ENCODE peak calls at places on chromosomes 12 and 14, in four cellular contexts. Q, Z, R and E are unnamed samples.

GRCh38 chr12:10454531-10454930 is 1.4 kb upstream of the KLRC1 start:
- DNase-seq in Q (no peak), Z (no peak), R (peak; percentile 4), E (no peak)

GRCh38 chr12:5166976-5167375 is 123.3 kb downstream of the KCNA5 start:
- DNase-seq in Z (no peak), Q (peak; percentile 13), R (peak; percentile 39), E (no peak)

GRCh38 chr12:117733292-117733805 is 235.4 kb downstream of the KSR2 start:
- DNase-seq in Z (no peak), Q (no peak), R (no peak), E (no peak)

GRCh38 chr14:26606729-26607128 is 8.9 kb upstream of the NOVA1 start:
- DNase-seq in Q (no peak), Z (no peak), R (peak; percentile 11), E (no peak)

GRCh38 chr12:69024907-69025306 is 91.9 kb upstream of the CPM start:
- DNase-seq in Q (no peak), Z (no peak), R (no peak), E (no peak)

GRCh38 chr14:37888234-37888633 is 292.8 kb downstream of the TTC6 start:
- DNase-seq in Z (no peak), R (no peak), Q (no peak), E (no peak)

GRCh38 chr12:121916719-121917118 is 1.7 kb upstream of the CFAP251 start:
- DNase-seq in R (peak; percentile 51), Q (no peak), Z (no peak), E (no peak)

GRCh38 chr14:76500011-76500410 is 124.1 kb downstream of the ESRRB start:
- DNase-seq in R (no peak), Q (peak; percentile 71), Z (no peak), E (no peak)

GRCh38 chr14:55354500-55354899 is 57.1 kb downstream of the ATG14 start:
- DNase-seq in Z (peak; percentile 9), R (peak; percentile 56), Q (peak; percentile 83), E (peak; percentile 56)

GRCh38 chr12:102539651-102540553 is 59.5 kb upstream of the IGF1 start:
- DNase-seq in R (peak; percentile 80), Q (peak; percentile 91), Z (peak; percentile 23), E (no peak)

GRCh38 chr14:74425525-74426201 is 347 bp downstream of the SYNDIG1L start:
- DNase-seq in Z (peak; percentile 78), R (peak; percentile 21), Q (peak; percentile 52), E (peak; percentile 94)

GRCh38 chr12:39505025-39505424 is 62.1 kb upstream of the KIF21A start:
- DNase-seq in Z (no peak), R (no peak), Q (peak; percentile 59), E (no peak)

GRCh38 chr14:38125484-38125912 is 82.2 kb upstream of the SSTR1 start:
- DNase-seq in Z (no peak), Q (no peak), R (no peak), E (no peak)

GRCh38 chr12:47394070-47394469 is 311.8 kb downstream of the RPAP3 start:
- DNase-seq in R (no peak), Z (no peak), Q (peak; percentile 33), E (no peak)

GRCh38 chr14:95229749-95230148 is 72.4 kb upstream of the DICER1 start:
- DNase-seq in Z (no peak), R (no peak), Q (peak; percentile 38), E (no peak)

GRCh38 chr14:102187044-102187443 is 47.3 kb downstream of the WDR20 start:
- DNase-seq in Z (no peak), Q (no peak), R (peak; percentile 87), E (no peak)

GRCh38 chr14:54392131-54392859 is 4.5 kb upstream of the CDKN3 start:
- DNase-seq in Z (no peak), Q (no peak), R (no peak), E (no peak)

GRCh38 chr14:20668969-20669368 is 15.4 kb upstream of the RNASE4 start:
- DNase-seq in Q (no peak), R (no peak), Z (no peak), E (no peak)

GRCh38 chr12:65881965-65882413 is 57.7 kb downstream of the HMGA2 start:
- DNase-seq in Z (no peak), R (no peak), Q (no peak), E (no peak)

GRCh38 chr12:10069099-10069498 is 29.7 kb downstream of the CLEC1A start:
- DNase-seq in R (peak; percentile 83), Z (no peak), Q (no peak), E (no peak)

GRCh38 chr12:111840831-111841230 is 1.2 kb upstream of the MAPKAPK5 start:
- DNase-seq in R (no peak), Q (no peak), Z (no peak), E (no peak)
- H4K8ac ChIP-seq in R (no peak overlapping the region), Q (no peak overlapping the region), Z (no peak overlapping the region), E (no peak overlapping the region)

GRCh38 chr14:92572050-92572449 is 58.5 kb downstream of the RIN3 start:
- DNase-seq in Z (no peak), R (no peak), Q (no peak), E (no peak)
- H3K27ac ChIP-seq in Z (no peak overlapping the region), R (no peak overlapping the region), Q (no peak overlapping the region), E (no peak overlapping the region)

GRCh38 chr12:54420766-54421144 is 1.7 kb upstream of the ITGA5 start:
- DNase-seq in R (peak; percentile 36), Z (no peak), Q (no peak), E (no peak)
- H3K23ac ChIP-seq in R (no peak overlapping the region), Z (no peak overlapping the region), Q (no peak overlapping the region), E (no peak overlapping the region)

GRCh38 chr12:112810235-112810917 is 18.8 kb downstream of the RPH3A start:
- DNase-seq in R (no peak), Q (peak; percentile 19), Z (no peak), E (no peak)

GRCh38 chr12:112806721-112807120 is 15.2 kb downstream of the RPH3A start:
- DNase-seq in R (no peak), Z (no peak), Q (no peak), E (no peak)

GRCh38 chr12:112807452-112807851 is 15.9 kb downstream of the RPH3A start:
- DNase-seq in R (no peak), Z (no peak), Q (no peak), E (no peak)

GRCh38 chr12:112809684-112810083 is 18.1 kb downstream of the RPH3A start:
- DNase-seq in Q (peak; percentile 21), R (no peak), Z (no peak), E (no peak)

GRCh38 chr12:112808176-112808575 is 16.6 kb downstream of the RPH3A start:
- DNase-seq in Z (no peak), Q (no peak), R (no peak), E (no peak)
- H4K8ac ChIP-seq in Z (no peak overlapping the region), Q (no peak overlapping the region), R (no peak overlapping the region), E (no peak overlapping the region)

DNA sequence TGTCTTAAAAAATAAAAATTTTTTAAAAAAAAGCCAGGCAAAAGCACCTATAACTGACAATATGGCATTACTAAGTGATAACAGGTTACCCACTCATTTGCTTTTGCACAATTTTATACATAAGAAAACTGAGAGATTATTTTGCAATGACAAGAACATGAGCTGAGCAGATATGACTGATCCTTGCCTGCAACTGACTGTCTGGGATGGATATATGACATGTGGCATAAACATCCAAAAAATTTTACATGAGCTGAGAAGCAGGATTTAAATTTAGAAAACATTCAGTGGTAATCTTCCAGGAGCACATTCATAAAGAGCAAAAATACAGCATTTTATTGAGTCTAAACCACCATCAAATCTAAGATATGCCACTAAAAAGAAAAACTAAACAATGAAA is 125.3 kb upstream of the TMEM233 start:
- DNase-seq in Q (no peak), Z (no peak), R (no peak), E (no peak)
- H3K27ac ChIP-seq in Q (no peak overlapping the region), Z (no peak overlapping the region), R (no peak overlapping the region), E (no peak overlapping the region)

DNA sequence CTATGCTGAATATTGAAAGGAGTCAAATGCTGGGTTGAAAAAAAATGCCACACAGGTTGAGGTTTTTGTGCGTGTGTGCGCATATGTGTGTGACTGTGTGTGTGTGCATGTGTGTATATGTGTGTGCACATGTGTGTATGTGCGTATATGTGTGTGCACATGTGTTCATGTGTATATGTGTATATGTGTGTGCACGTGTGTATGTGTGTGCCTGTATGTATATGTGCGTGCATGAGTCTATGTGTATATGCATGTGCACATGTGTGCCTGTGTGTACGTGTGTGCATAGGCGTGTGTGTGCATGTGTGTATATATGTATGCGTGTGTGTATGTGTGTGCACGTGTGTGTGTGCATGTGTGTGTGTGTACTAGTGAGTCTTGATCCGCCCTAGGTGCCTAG is 655.7 kb downstream of the AACS start:
- DNase-seq in Z (no peak), Q (no peak), R (no peak), E (no peak)
- H3K23ac ChIP-seq in Z (no peak overlapping the region), Q (no peak overlapping the region), R (no peak overlapping the region), E (no peak overlapping the region)

GRCh38 chr14:24213866-24214652 is 771 bp upstream of the CHMP4A start:
- DNase-seq in Q (peak; percentile 48), Z (no peak), R (no peak), E (no peak)

GRCh38 chr14:24215495-24216344 is at the start of gene MDP1:
- DNase-seq in Q (peak; percentile 93), Z (peak; percentile 77), R (peak; percentile 88), E (peak; percentile 73)

GRCh38 chr14:24216345-24216699 is 456 bp upstream of the MDP1 start:
- DNase-seq in R (no peak), Q (no peak), Z (no peak), E (no peak)

GRCh38 chr14:24211311-24211710 is 2.0 kb downstream of the CHMP4A start:
- DNase-seq in Z (no peak), Q (no peak), R (no peak), E (no peak)

DNA sequence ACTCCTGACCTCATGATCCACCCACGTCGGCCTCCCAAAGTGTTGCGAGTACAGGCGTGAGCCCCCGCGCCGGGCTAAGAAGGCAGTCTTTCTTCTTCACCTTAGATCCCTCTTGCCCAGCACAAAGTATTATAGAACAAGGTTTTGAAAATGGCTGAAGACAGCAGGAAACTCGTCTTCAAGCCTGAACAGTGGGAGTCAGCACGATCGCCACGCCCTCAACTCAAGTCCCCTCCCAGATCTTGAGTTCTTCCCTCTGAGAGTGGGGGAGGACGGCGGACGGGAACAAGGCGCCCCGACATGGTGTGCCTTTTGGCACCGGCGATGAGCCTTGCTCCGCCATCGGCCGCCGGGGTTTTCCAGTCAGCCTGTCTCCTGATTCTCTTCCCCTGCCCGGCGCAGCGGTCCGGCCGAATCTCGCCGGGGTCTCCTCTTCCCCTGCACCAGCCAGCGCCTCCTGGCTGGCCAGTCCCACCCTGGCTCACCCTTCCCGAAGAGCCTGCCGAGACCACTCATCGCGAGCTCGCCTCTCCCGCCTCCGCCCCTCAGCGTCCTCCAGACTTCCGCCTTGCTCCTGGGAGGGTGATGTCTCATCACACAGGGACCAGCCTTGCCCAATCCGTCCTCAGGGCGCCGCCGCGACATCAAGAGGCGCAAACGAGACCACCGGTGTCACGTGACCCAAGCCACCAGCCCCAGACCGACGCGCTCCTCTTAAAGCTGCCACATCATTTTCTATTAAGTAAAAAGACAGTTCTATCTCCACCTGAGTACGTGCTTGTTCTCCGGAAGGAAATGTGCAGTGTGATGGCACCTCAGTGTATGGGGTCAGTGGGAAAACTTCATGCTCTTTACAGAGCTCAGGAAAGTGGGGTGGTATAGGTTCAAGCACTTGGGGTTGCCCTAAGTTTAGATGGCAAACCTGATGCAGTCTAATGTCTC is at the start of gene CHMP4A:
- DNase-seq in R (peak; percentile 99), Z (peak; percentile 94), Q (peak; percentile 100), E (peak; percentile 91)
- H4K8ac ChIP-seq in R (peak within 1 kb of the TSS; percentile 97), Z (no peak within 1 kb of the TSS), Q (peak within 1 kb of the TSS; percentile 77), E (peak within 1 kb of the TSS; percentile 97)

GRCh38 chr14:105015242-105015641 is 5.6 kb downstream of the CDCA4 start:
- DNase-seq in Q (peak; percentile 35), Z (no peak), R (no peak), E (no peak)
- H3K27ac ChIP-seq in Q (no peak overlapping the region), Z (no peak overlapping the region), R (no peak overlapping the region), E (no peak overlapping the region)

GRCh38 chr14:77605392-77605978 is 11.0 kb downstream of the SPTLC2 start:
- DNase-seq in R (no peak), Q (no peak), Z (no peak), E (no peak)
- H3K23ac ChIP-seq in R (no peak overlapping the region), Q (no peak overlapping the region), Z (no peak overlapping the region), E (no peak overlapping the region)